ENCODE peak calls at places on chromosomes 13 and 19, in seven cellular contexts. One of them, this sample, is unnamed.
A peak's percentile ranks its signal among the peaks of the same experiment; 100 is the strongest.

GRCh38 chr13:43244482-43244881 is 221.1 kb downstream of the DNAJC15 start:
- DNase-seq in heart left ventricle: no peak
- DNase-seq in fibroblast of lung: no peak
- DNase-seq in heart right ventricle: no peak
- DNase-seq in thyroid gland: no peak
- DNase-seq in thoracic aorta: no peak
- DNase-seq in cardiac fibroblast: no peak
- DNase-seq in this sample: no peak

GRCh38 chr13:98800078-98800477 is 47.6 kb upstream of the SLC15A1 start:
- DNase-seq in cardiac fibroblast: no peak
- DNase-seq in thoracic aorta: no peak
- DNase-seq in thyroid gland: no peak
- DNase-seq in heart right ventricle: no peak
- DNase-seq in fibroblast of lung: no peak
- DNase-seq in heart left ventricle: no peak
- DNase-seq in this sample: no peak

GRCh38 chr19:18871543-18871942 is 24.4 kb downstream of the CERS1 start:
- DNase-seq in cardiac fibroblast: no peak
- DNase-seq in heart right ventricle: no peak
- DNase-seq in thyroid gland: no peak
- DNase-seq in thoracic aorta: no peak
- DNase-seq in fibroblast of lung: no peak
- DNase-seq in heart left ventricle: no peak
- DNase-seq in this sample: no peak

GRCh38 chr13:99496322-99497142 is 4.7 kb upstream of the TM9SF2 start:
- DNase-seq in cardiac fibroblast: peak; percentile 60
- DNase-seq in heart right ventricle: peak; percentile 21
- DNase-seq in heart left ventricle: peak; percentile 70
- DNase-seq in thoracic aorta: peak; percentile 15
- DNase-seq in fibroblast of lung: peak; percentile 30
- DNase-seq in thyroid gland: peak; percentile 21
- DNase-seq in this sample: peak; percentile 49

GRCh38 chr13:73254827-73255226 is 196.0 kb downstream of the KLF5 start:
- DNase-seq in cardiac fibroblast: no peak
- DNase-seq in heart left ventricle: no peak
- DNase-seq in thyroid gland: no peak
- DNase-seq in heart right ventricle: no peak
- DNase-seq in thoracic aorta: no peak
- DNase-seq in fibroblast of lung: no peak
- DNase-seq in this sample: no peak

GRCh38 chr19:3098515-3099346 is 4.6 kb downstream of the GNA11 start:
- DNase-seq in thoracic aorta: no peak
- DNase-seq in fibroblast of lung: peak; percentile 28
- DNase-seq in thyroid gland: peak; percentile 68
- DNase-seq in heart left ventricle: peak; percentile 91
- DNase-seq in cardiac fibroblast: peak; percentile 49
- DNase-seq in heart right ventricle: peak; percentile 86
- DNase-seq in this sample: no peak

GRCh38 chr19:58346961-58347929 is 6.0 kb downstream of the A1BG start:
- DNase-seq in heart left ventricle: peak; percentile 60
- DNase-seq in thyroid gland: peak; percentile 27
- DNase-seq in thoracic aorta: no peak
- DNase-seq in cardiac fibroblast: peak; percentile 66
- DNase-seq in heart right ventricle: peak; percentile 61
- DNase-seq in fibroblast of lung: peak; percentile 72
- DNase-seq in this sample: peak; percentile 44

GRCh38 chr19:15419413-15420025 is 731 bp upstream of the AKAP8L start:
- DNase-seq in cardiac fibroblast: peak; percentile 28
- DNase-seq in thyroid gland: no peak
- DNase-seq in fibroblast of lung: no peak
- DNase-seq in heart right ventricle: no peak
- DNase-seq in thoracic aorta: no peak
- DNase-seq in heart left ventricle: peak; percentile 3
- DNase-seq in this sample: no peak

GRCh38 chr19:40110570-40110969 is 19.8 kb upstream of the ZNF780A start:
- DNase-seq in fibroblast of lung: no peak
- DNase-seq in thyroid gland: no peak
- DNase-seq in thoracic aorta: no peak
- DNase-seq in cardiac fibroblast: no peak
- DNase-seq in heart right ventricle: no peak
- DNase-seq in heart left ventricle: no peak
- DNase-seq in this sample: no peak

GRCh38 chr13:22064854-22065646 is 394.2 kb downstream of the FGF9 start:
- DNase-seq in thyroid gland: no peak
- DNase-seq in thoracic aorta: no peak
- DNase-seq in fibroblast of lung: no peak
- DNase-seq in heart left ventricle: no peak
- DNase-seq in heart right ventricle: no peak
- DNase-seq in cardiac fibroblast: no peak
- DNase-seq in this sample: no peak

GRCh38 chr13:59477011-59477410 is 686.7 kb downstream of the DIAPH3 start:
- DNase-seq in cardiac fibroblast: peak; percentile 28
- DNase-seq in thyroid gland: no peak
- DNase-seq in heart left ventricle: no peak
- DNase-seq in heart right ventricle: no peak
- DNase-seq in fibroblast of lung: no peak
- DNase-seq in thoracic aorta: no peak
- DNase-seq in this sample: no peak

GRCh38 chr13:38730332-38730731 is 43.5 kb downstream of the FREM2 start:
- DNase-seq in thoracic aorta: no peak
- DNase-seq in heart left ventricle: no peak
- DNase-seq in heart right ventricle: no peak
- DNase-seq in cardiac fibroblast: no peak
- DNase-seq in thyroid gland: no peak
- DNase-seq in fibroblast of lung: no peak
- DNase-seq in this sample: no peak

GRCh38 chr13:110942248-110942981 is 27.5 kb upstream of the ANKRD10 start:
- DNase-seq in fibroblast of lung: no peak
- DNase-seq in heart right ventricle: no peak
- DNase-seq in thoracic aorta: no peak
- DNase-seq in thyroid gland: no peak
- DNase-seq in cardiac fibroblast: peak; percentile 17
- DNase-seq in heart left ventricle: no peak
- DNase-seq in this sample: no peak

GRCh38 chr13:82636119-82636518 is 1246.2 kb downstream of the SLITRK1 start:
- DNase-seq in heart right ventricle: no peak
- DNase-seq in heart left ventricle: no peak
- DNase-seq in fibroblast of lung: peak; percentile 60
- DNase-seq in thyroid gland: no peak
- DNase-seq in cardiac fibroblast: no peak
- DNase-seq in thoracic aorta: no peak
- DNase-seq in this sample: no peak

GRCh38 chr19:36773223-36773579 is 594 bp upstream of the ZNF850 start:
- DNase-seq in thyroid gland: no peak
- DNase-seq in fibroblast of lung: no peak
- DNase-seq in heart left ventricle: no peak
- DNase-seq in thoracic aorta: no peak
- DNase-seq in cardiac fibroblast: no peak
- DNase-seq in heart right ventricle: no peak
- DNase-seq in this sample: no peak

GRCh38 chr19:12796146-12797071 is 5.1 kb downstream of the JUNB start:
- DNase-seq in heart right ventricle: peak; percentile 66
- DNase-seq in heart left ventricle: peak; percentile 79
- DNase-seq in thoracic aorta: no peak
- DNase-seq in fibroblast of lung: peak; percentile 82
- DNase-seq in cardiac fibroblast: peak; percentile 88
- DNase-seq in thyroid gland: peak; percentile 76
- DNase-seq in this sample: peak; percentile 47

GRCh38 chr19:6425732-6426686 is 1.4 kb upstream of the KHSRP start:
- DNase-seq in heart right ventricle: no peak
- DNase-seq in thyroid gland: no peak
- DNase-seq in cardiac fibroblast: no peak
- DNase-seq in fibroblast of lung: no peak
- DNase-seq in heart left ventricle: no peak
- DNase-seq in thoracic aorta: no peak
- DNase-seq in this sample: no peak

DNA sequence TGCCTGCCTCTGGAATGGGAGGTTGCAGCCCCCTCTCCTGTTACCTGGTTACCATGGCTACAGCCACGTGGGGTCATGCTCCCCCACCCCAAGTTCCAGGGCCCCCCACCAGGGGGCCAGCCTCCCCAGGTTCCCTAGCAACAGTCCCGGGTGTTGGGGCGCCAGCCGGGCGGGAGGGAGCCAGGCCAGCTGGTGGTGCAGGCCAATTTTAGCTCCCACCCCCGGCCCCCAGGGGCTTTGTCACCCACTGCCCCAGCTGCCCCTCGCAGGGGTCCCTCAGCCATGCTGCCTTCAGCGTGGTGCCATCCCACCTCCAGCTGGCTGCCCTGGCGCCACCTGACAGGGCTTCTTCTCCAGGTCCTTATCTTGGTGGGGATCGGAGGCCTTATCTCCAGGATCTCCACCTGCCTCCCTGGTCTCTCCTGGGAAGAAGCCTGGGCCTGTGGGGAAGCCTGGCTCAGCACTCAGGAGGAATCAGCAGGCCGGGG is 3.0 kb downstream of the MARK4 start:
- DNase-seq in heart left ventricle: no peak
- DNase-seq in thyroid gland: no peak
- DNase-seq in fibroblast of lung: no peak
- DNase-seq in thoracic aorta: no peak
- DNase-seq in cardiac fibroblast: no peak
- DNase-seq in heart right ventricle: no peak
- DNase-seq in this sample: no peak
- TF ChIP-seq CTCF in heart left ventricle: no peak
- TF ChIP-seq CTCF in thyroid gland: no peak
- TF ChIP-seq CTCF in fibroblast of lung: peak; percentile 9
- TF ChIP-seq CTCF in thoracic aorta: peak; percentile 18
- TF ChIP-seq CTCF in cardiac fibroblast: peak; percentile 38
- TF ChIP-seq CTCF in heart right ventricle: peak; percentile 18
- TF ChIP-seq CTCF in this sample: peak; percentile 17

GRCh38 chr13:52707375-52707774 is 32.2 kb downstream of the CNMD start:
- DNase-seq in cardiac fibroblast: no peak
- DNase-seq in heart left ventricle: no peak
- DNase-seq in thoracic aorta: no peak
- DNase-seq in fibroblast of lung: no peak
- DNase-seq in heart right ventricle: no peak
- DNase-seq in thyroid gland: no peak
- DNase-seq in this sample: no peak
- TF ChIP-seq CTCF in cardiac fibroblast: no peak
- TF ChIP-seq CTCF in heart left ventricle: no peak
- TF ChIP-seq CTCF in thoracic aorta: no peak
- TF ChIP-seq CTCF in fibroblast of lung: no peak
- TF ChIP-seq CTCF in heart right ventricle: no peak
- TF ChIP-seq CTCF in thyroid gland: no peak
- TF ChIP-seq CTCF in this sample: no peak

DNA sequence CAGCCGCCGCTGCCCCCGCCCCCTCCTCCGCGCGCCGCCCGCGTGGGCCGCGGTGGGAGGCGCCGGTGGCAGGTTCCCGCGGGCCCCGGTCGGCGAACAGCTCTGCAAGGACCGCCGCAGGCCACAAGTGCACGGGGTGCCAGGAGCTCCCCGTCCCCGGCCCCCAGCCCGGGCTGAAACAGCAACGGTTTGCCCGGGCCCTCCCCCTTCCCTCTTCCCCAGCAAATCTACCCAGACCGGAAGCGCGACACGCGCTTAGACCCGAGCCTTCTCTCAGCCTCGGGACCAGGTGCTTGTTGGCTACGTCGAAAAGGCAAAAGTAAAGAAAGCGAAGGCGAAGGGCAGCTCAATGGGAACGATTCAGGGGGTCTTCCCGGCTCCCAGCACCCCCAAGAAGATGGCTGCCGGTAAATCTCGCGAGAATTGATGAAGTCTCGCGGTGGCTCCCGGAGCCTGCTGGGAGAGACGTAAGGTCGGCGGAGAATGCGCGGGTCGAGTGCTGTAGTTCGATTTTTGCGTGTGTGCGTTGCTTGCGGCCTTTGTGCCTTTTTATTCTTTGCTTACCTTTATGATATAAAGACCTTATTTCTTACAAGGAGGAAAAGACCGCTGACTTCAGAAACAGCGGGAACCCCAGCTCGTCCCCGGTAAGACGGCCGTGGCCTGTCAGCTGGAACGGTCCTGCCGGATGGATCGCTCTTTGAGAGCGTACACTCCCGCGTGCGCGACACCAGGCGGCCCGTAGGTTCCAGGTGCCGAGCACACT is at the start of gene RBM26:
- DNase-seq in heart right ventricle: peak; percentile 92
- DNase-seq in fibroblast of lung: peak; percentile 96
- DNase-seq in thoracic aorta: peak; percentile 78
- DNase-seq in thyroid gland: peak; percentile 92
- DNase-seq in cardiac fibroblast: peak; percentile 97
- DNase-seq in heart left ventricle: peak; percentile 95
- DNase-seq in this sample: peak; percentile 86
- TF ChIP-seq CTCF in heart right ventricle: no peak
- TF ChIP-seq CTCF in fibroblast of lung: no peak
- TF ChIP-seq CTCF in thoracic aorta: no peak
- TF ChIP-seq CTCF in thyroid gland: no peak
- TF ChIP-seq CTCF in cardiac fibroblast: no peak
- TF ChIP-seq CTCF in heart left ventricle: no peak
- TF ChIP-seq CTCF in this sample: no peak

DNA sequence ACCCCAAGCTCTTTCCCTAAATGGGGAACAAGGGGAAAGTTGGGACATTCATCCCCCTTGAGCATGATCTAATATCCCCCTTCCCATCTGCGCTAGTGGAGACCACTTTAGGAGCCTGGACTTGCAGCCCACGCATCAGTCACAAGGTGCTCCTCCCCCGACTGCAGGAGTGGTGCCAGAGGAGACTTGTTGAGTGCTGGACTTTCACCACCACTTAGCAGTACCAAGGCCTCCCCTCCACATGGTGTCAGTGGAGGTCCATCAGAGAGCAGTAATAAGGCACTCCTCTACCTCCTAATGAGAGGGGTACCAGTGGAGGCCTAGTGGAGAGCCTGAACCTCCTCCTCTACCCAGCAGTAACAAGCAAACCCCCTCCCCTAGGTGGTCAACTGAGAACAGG is 22.5 kb downstream of the CAB39L start:
- DNase-seq in cardiac fibroblast: no peak
- DNase-seq in heart left ventricle: no peak
- DNase-seq in thoracic aorta: no peak
- DNase-seq in thyroid gland: peak; percentile 13
- DNase-seq in fibroblast of lung: no peak
- DNase-seq in heart right ventricle: no peak
- DNase-seq in this sample: no peak
- TF ChIP-seq CTCF in cardiac fibroblast: no peak
- TF ChIP-seq CTCF in heart left ventricle: no peak
- TF ChIP-seq CTCF in thoracic aorta: no peak
- TF ChIP-seq CTCF in thyroid gland: no peak
- TF ChIP-seq CTCF in fibroblast of lung: no peak
- TF ChIP-seq CTCF in heart right ventricle: peak; percentile 20
- TF ChIP-seq CTCF in this sample: no peak

GRCh38 chr13:90974249-90974954 is 373.1 kb upstream of the MIR17HG start:
- DNase-seq in fibroblast of lung: no peak
- DNase-seq in heart left ventricle: no peak
- DNase-seq in thyroid gland: no peak
- DNase-seq in thoracic aorta: no peak
- DNase-seq in heart right ventricle: no peak
- DNase-seq in cardiac fibroblast: no peak
- DNase-seq in this sample: no peak

DNA sequence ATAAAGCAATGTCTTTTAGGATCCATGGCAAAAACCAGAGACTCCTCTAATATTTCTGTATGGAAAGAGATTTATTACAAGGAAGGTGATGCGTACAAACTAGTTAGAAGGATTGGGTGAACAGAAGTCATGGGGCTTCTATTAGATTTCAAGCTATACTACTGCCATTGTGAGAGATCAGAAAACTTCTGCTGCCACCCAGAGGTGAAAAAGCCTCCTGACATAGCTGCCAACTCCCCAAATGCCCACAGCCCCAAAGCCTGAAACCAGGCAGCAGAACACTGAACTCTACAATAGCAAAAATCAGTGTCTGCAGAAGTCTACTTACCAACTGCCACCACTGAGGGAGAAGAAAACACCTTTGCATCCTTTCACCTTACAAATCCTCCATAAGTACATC is 379.0 kb upstream of the MIR17HG start:
- DNase-seq in heart left ventricle: no peak
- DNase-seq in cardiac fibroblast: peak; percentile 1
- DNase-seq in thoracic aorta: no peak
- DNase-seq in thyroid gland: peak; percentile 45
- DNase-seq in heart right ventricle: no peak
- DNase-seq in fibroblast of lung: peak; percentile 20
- DNase-seq in this sample: no peak
- TF ChIP-seq CTCF in heart left ventricle: no peak
- TF ChIP-seq CTCF in cardiac fibroblast: no peak
- TF ChIP-seq CTCF in thoracic aorta: no peak
- TF ChIP-seq CTCF in thyroid gland: peak; percentile 55
- TF ChIP-seq CTCF in heart right ventricle: peak; percentile 19
- TF ChIP-seq CTCF in fibroblast of lung: no peak
- TF ChIP-seq CTCF in this sample: no peak